ENCODE peak calls at places on chromosomes 11 and 22, in seven cellular contexts. F is OCI-LY7, Z is IMR-90, J is adipocyte, L is endodermal cell, N is psoas muscle, U is left ventricle myocardium inferior. D is an unnamed sample. For H3K9me3, the result is how much of the 10 kb centered on the place peaks cover.

GRCh38 chr11:112610494-112610893 is 349.8 kb upstream of the PLET1 start:
- DNase-seq in F (no peak), Z (no peak), J (no peak), L (no peak), N (no peak), U (no peak), D (no peak)

GRCh38 chr11:69058501-69059270 is 10.0 kb downstream of the TPCN2 start:
- DNase-seq in F (no peak), Z (no peak), J (no peak), L (no peak), N (no peak), U (no peak), D (no peak)

GRCh38 chr11:834371-835316 is 1.9 kb downstream of the CD151 start:
- DNase-seq in F (no peak), Z (peak), J (peak), L (no peak), N (peak), U (peak), D (peak)

GRCh38 chr11:119417726-119418540 is 5.0 kb downstream of the THY1 start:
- DNase-seq in F (no peak), Z (peak), J (peak), L (no peak), N (no peak), U (no peak), D (no peak)

GRCh38 chr11:17574799-17575144 is 27.7 kb downstream of the OTOG start:
- DNase-seq in F (no peak), Z (no peak), J (no peak), L (peak), N (no peak), U (no peak), D (no peak)

GRCh38 chr11:1771700-1772099 is 8.0 kb upstream of the CTSD start:
- DNase-seq in F (no peak), Z (peak), J (peak), L (peak), N (no peak), U (no peak), D (no peak)

GRCh38 chr22:49350441-49351121 is 477.1 kb downstream of the BRD1 start:
- DNase-seq in F (peak), Z (no peak), J (no peak), L (peak), N (no peak), U (no peak), D (no peak)

GRCh38 chr11:90134420-90135003 is at the start of gene NAALAD2:
- DNase-seq in F (no peak), Z (peak), J (peak), L (peak), N (peak), U (peak), D (peak)

GRCh38 chr22:44260216-44261035 is 52.3 kb downstream of the SHISAL1 start:
- DNase-seq in F (no peak), Z (no peak), J (no peak), L (peak), N (no peak), U (no peak), D (no peak)

GRCh38 chr11:112841719-112842118 is 119.5 kb upstream of the NCAM1 start:
- DNase-seq in F (no peak), Z (no peak), J (no peak), L (no peak), N (no peak), U (no peak), D (no peak)

GRCh38 chr22:24681236-24681635 is 78.2 kb downstream of the GGT1 start:
- DNase-seq in F (no peak), Z (peak), J (peak), L (no peak), N (no peak), U (no peak), D (no peak)

GRCh38 chr11:69474736-69475135 is 6.7 kb upstream of the LINC01488 start:
- DNase-seq in F (no peak), Z (no peak), J (no peak), L (no peak), N (no peak), U (no peak), D (no peak)

GRCh38 chr22:35555351-35555915 is 14.8 kb downstream of the RASD2 start:
- DNase-seq in F (no peak), Z (peak), J (peak), L (no peak), N (no peak), U (no peak), D (no peak)

GRCh38 chr22:21771631-21771976 is 36.0 kb upstream of the YPEL1 start:
- DNase-seq in F (no peak), Z (no peak), J (no peak), L (no peak), N (no peak), U (no peak), D (no peak)

GRCh38 chr22:30858976-30859713 is 109.4 kb downstream of the MORC2 start:
- DNase-seq in F (no peak), Z (no peak), J (no peak), L (no peak), N (no peak), U (no peak), D (peak)

GRCh38 chr22:27686534-27686933 is 115.0 kb downstream of the MN1 start:
- DNase-seq in F (no peak), Z (peak), J (peak), L (no peak), N (peak), U (peak), D (no peak)

GRCh38 chr11:72483412-72484186 is 49.3 kb upstream of the CLPB start:
- DNase-seq in F (no peak), Z (peak), J (peak), L (no peak), N (no peak), U (no peak), D (no peak)

GRCh38 chr11:111301004-111301839 is 2.9 kb downstream of the POU2AF3 start:
- DNase-seq in F (peak), Z (no peak), J (no peak), L (no peak), N (no peak), U (no peak), D (no peak)

GRCh38 chr11:79173615-79174014 is 267.2 kb downstream of the TENM4 start:
- DNase-seq in F (no peak), Z (peak), J (peak), L (peak), N (peak), U (no peak), D (no peak)

GRCh38 chr11:82533628-82534353 is 199.9 kb downstream of the FAM181B start:
- DNase-seq in F (no peak), Z (no peak), J (no peak), L (no peak), N (no peak), U (no peak), D (no peak)

GRCh38 chr22:38572065-38572464 is 2.1 kb upstream of the DMC1 start:
- DNase-seq in F (peak), Z (peak), J (peak), L (peak), N (no peak), U (no peak), D (peak)

GRCh38 chr11:18471995-18472394 is 16.3 kb downstream of the LDHAL6A start:
- DNase-seq in F (no peak), Z (no peak), J (no peak), L (no peak), N (no peak), U (no peak), D (no peak)

GRCh38 chr11:84249344-84250135 is 963.4 kb upstream of the CCDC90B start:
- DNase-seq in F (no peak), Z (no peak), J (no peak), L (no peak), N (no peak), U (no peak), D (no peak)

GRCh38 chr11:22491826-22492225 is 133.8 kb downstream of the FANCF start:
- DNase-seq in F (no peak), Z (peak), J (peak), L (no peak), N (no peak), U (no peak), D (no peak)

GRCh38 chr22:36386900-36387663 is 685 bp downstream of the MYH9 start:
- DNase-seq in F (peak), Z (no peak), J (peak), L (peak), N (peak), U (peak), D (peak)

GRCh38 chr11:134170909-134171281 is 52.9 kb downstream of the NCAPD3 start:
- DNase-seq in F (no peak), Z (peak), J (peak), L (no peak), N (no peak), U (no peak), D (no peak)

GRCh38 chr11:134173296-134173695 is 50.5 kb downstream of the NCAPD3 start:
- DNase-seq in F (no peak), Z (no peak), J (no peak), L (no peak), N (no peak), U (no peak), D (no peak)

GRCh38 chr11:134171951-134172350 is 51.8 kb downstream of the NCAPD3 start:
- DNase-seq in F (no peak), Z (no peak), J (no peak), L (no peak), N (no peak), U (no peak), D (no peak)

GRCh38 chr11:134164490-134165370 is 59.0 kb downstream of the NCAPD3 start:
- DNase-seq in F (no peak), Z (no peak), J (no peak), L (peak), N (no peak), U (no peak), D (no peak)

GRCh38 chr11:134170177-134170908 is 53.4 kb downstream of the NCAPD3 start:
- DNase-seq in F (no peak), Z (no peak), J (no peak), L (no peak), N (no peak), U (no peak), D (no peak)
- H3K9me3 ChIP-seq in F (under half), Z (under half), J (under half), L (half or more), N (under half), U (under half), D (under half)

DNA sequence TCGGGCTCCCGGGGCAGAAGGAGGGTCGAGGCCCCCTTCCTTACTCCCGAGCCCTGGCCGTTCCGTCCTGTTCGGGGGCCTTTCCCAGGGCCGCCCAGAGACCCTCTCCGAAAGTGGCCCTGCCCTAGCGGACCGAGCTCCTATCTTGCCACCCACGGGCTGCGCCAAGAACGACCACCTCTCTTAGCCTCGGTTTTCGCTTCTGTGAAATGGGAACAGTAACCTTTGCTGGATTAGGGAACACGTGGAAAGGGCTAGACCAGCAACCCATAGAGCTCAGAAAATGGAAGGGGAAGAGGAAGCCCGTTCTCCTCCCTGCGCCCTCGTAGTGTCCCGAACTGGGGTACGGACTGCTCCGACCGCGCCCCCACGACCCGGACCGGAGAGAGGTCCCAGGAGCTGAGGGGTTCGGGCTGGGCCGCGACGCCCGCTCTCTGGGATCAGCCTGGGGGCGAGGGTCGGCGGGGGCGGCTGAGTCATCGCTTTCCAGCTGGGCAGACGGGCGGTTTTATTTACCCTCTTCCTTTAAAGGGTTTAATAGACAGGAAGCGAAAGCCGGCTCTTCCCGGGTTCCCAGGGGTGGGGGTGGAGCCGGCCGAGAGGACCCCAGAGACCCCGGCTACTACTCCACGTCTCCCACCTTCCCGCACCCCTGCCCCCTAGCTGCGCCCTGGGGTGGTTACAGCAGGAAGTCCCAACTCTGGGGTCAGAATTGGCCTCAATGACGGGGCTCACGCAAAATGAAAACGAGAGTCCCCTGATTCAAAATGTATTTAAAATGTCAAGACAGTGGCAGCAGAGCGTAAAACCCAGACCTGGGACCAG is 872 bp upstream of the PHLDA2 start:
- DNase-seq in F (no peak), Z (peak), J (peak), L (peak), N (peak), U (no peak), D (no peak)
- H3K4me3 ChIP-seq in F (no peak), Z (peak), J (peak), L (peak), N (peak), U (peak), D (peak)

DNA sequence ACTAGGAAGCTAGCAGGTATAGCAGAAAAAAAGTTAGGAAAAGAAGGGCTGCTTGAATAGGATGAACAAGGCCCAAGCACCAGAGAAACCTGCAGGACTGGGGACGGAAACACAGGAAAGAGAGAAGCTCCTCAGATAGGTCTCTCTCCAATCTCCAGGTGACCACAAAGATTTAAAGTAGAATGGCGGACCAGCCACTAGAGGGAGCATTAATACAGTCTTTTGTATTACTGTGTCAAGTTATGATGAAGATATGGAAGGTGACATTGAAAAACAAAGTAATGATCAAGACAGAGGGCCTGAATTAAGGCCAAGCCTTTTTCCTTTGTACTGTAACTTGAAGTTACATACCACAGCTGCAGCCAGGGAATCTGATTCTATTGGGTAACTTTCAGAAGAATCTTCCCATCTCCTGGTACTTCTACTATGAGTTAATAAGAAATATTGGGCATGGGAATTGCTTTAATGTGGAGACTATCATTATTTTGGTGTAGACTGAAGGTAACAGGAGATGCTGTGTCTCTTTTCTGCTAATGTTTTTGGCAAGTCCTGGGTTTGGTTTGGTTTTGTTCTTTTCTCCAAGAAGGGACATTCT is 33.8 kb downstream of the OR2AG2 start:
- DNase-seq in F (peak), Z (peak), J (peak), L (peak), N (no peak), U (no peak), D (peak)
- H3K9me3 ChIP-seq in F (under half), Z (under half), J (under half), L (under half), N (under half), U (under half), D (under half)

GRCh38 chr11:27699242-27699925 is 871 bp downstream of the BDNF start:
- DNase-seq in F (no peak), Z (peak), J (peak), L (peak), N (no peak), U (no peak), D (no peak)
- H3K4me3 ChIP-seq in F (no peak), Z (peak), J (peak), L (peak), N (peak), U (peak), D (no peak)

DNA sequence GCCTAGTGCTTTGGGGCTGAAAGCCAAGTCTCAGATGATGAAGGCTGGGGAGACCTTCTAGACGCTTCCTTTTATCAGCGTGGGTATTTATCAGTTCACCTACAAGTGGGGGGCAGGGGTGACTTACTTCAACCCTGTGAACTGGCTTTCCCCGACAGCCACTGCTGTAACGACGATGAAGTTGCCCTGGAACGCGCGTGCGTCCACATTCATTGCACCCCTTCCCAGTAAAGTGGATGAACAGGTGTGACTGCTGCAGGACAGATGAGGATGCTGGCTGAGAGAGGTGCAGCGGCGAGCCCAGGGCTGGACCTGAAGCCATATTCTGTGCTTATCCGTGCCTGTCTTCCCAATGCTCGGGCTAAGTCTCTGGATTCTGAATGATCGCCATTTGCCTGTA is 1122.3 kb downstream of the TBC1D22A start:
- DNase-seq in F (no peak), Z (no peak), J (no peak), L (no peak), N (no peak), U (no peak), D (no peak)
- H3K9me3 ChIP-seq in F (under half), Z (half or more), J (under half), L (under half), N (under half), U (under half), D (under half)

GRCh38 chr11:60950024-60950423 is 2.0 kb downstream of the SLC15A3 start:
- DNase-seq in F (no peak), Z (no peak), J (no peak), L (no peak), N (no peak), U (no peak), D (no peak)
- H3K4me3 ChIP-seq in F (peak), Z (no peak), J (peak), L (no peak), N (peak), U (peak), D (no peak)

GRCh38 chr22:47210112-47210657 is 447.7 kb downstream of the TBC1D22A start:
- DNase-seq in F (no peak), Z (no peak), J (no peak), L (peak), N (no peak), U (no peak), D (peak)

GRCh38 chr22:47210686-47211085 is 448.2 kb downstream of the TBC1D22A start:
- DNase-seq in F (no peak), Z (no peak), J (no peak), L (no peak), N (no peak), U (no peak), D (peak)

GRCh38 chr22:47207846-47208554 is 445.6 kb downstream of the TBC1D22A start:
- DNase-seq in F (no peak), Z (no peak), J (no peak), L (peak), N (no peak), U (no peak), D (peak)

GRCh38 chr22:47209077-47209514 is 446.6 kb downstream of the TBC1D22A start:
- DNase-seq in F (no peak), Z (peak), J (no peak), L (no peak), N (no peak), U (no peak), D (peak)

GRCh38 chr22:47209547-47210023 is 447.1 kb downstream of the TBC1D22A start:
- DNase-seq in F (no peak), Z (no peak), J (no peak), L (peak), N (no peak), U (no peak), D (peak)
- H3K9me3 ChIP-seq in F (under half), Z (under half), J (under half), L (under half), N (under half), U (under half), D (under half)

D was measured in lung.